ENCODE peak calls at places on chromosome 3, in seven cellular contexts. Y is globus pallidus; Q is GM12891; X is activated T-cell treated with anti-CD3 and anti-CD28 coated beads, Interleukin-2, amount 50 U/mL, for 24 hours; T is Panc1; K is stimulated activated CD8-positive, alpha-beta memory T cell treated with anti-CD3 and anti-CD28 coated beads, Interleukin-2, amount 100 ng/mL, for 1 hour; H is activated CD8-positive, alpha-beta memory T cell treated with anti-CD3 and anti-CD28 coated beads for 48 hours. Z is an unnamed sample.

GRCh38 chr3:53693441-53693840 is 152.8 kb downstream of the CHDH start:
- DNase-seq in Y (no peak), Q (no peak), X (no peak), T (no peak), K (no peak), H (no peak), Z (no peak)

GRCh38 chr3:142029791-142030190 is 119.6 kb downstream of the TFDP2 start:
- DNase-seq in Y (no peak), Q (no peak), X (no peak), T (no peak), K (no peak), H (no peak), Z (no peak)

GRCh38 chr3:38136272-38136806 is 588 bp downstream of the ACAA1 start:
- DNase-seq in Y (no peak), Q (no peak), X (peak; percentile 55), T (no peak), K (no peak), H (no peak), Z (no peak)

GRCh38 chr3:30894521-30895289 is at the start of gene GADL1:
- DNase-seq in Y (no peak), Q (no peak), X (peak; percentile 37), T (no peak), K (no peak), H (no peak), Z (no peak)

GRCh38 chr3:21226086-21226485 is 524.9 kb downstream of the ZNF385D start:
- DNase-seq in Y (peak; percentile 5), Q (no peak), X (no peak), T (no peak), K (no peak), H (no peak), Z (no peak)

GRCh38 chr3:63278171-63278999 is at the start of gene SYNPR:
- DNase-seq in Y (no peak), Q (no peak), X (no peak), T (no peak), K (no peak), H (no peak), Z (no peak)

GRCh38 chr3:168117059-168117458 is 21.3 kb upstream of the GOLIM4 start:
- DNase-seq in Y (no peak), Q (no peak), X (no peak), T (no peak), K (no peak), H (no peak), Z (no peak)

GRCh38 chr3:64936570-64936969 is 248.8 kb upstream of the ADAMTS9 start:
- DNase-seq in Y (no peak), Q (no peak), X (no peak), T (no peak), K (no peak), H (no peak), Z (no peak)

GRCh38 chr3:82715091-82715856 is 953.8 kb upstream of the GBE1 start:
- DNase-seq in Y (no peak), Q (no peak), X (no peak), T (no peak), K (no peak), H (no peak), Z (no peak)